ENCODE peak calls at places on chromosome 4, in four cellular contexts. Z is CD4-positive, alpha-beta T cell; L is neural progenitor cell; G is sigmoid colon. H is an unnamed sample.

GRCh38 chr4:166301266-166301665 is 428.2 kb downstream of the TLL1 start:
- DNase-seq in G (no peak), Z (no peak), L (no peak), H (no peak)

GRCh38 chr4:6229095-6229494 is 28.7 kb upstream of the JAKMIP1 start:
- DNase-seq in Z (no peak), L (no peak), G (peak; percentile 30), H (no peak)

GRCh38 chr4:28443786-28444412 is 1583.3 kb downstream of the STIM2 start:
- DNase-seq in G (no peak), Z (no peak), L (no peak), H (no peak)

GRCh38 chr4:2364654-2365053 is 53.8 kb downstream of the ZFYVE28 start:
- DNase-seq in L (no peak), G (peak; percentile 73), Z (peak; percentile 47), H (peak; percentile 20)

GRCh38 chr4:174444390-174444789 is 77.9 kb downstream of the HPGD start:
- DNase-seq in L (no peak), Z (no peak), G (no peak), H (no peak)

GRCh38 chr4:145740796-145741195 is 60.9 kb downstream of the C4orf51 start:
- DNase-seq in L (no peak), G (no peak), Z (no peak), H (no peak)

GRCh38 chr4:89397464-89397863 is 89.9 kb upstream of the GPRIN3 start:
- DNase-seq in L (no peak), Z (no peak), G (no peak), H (no peak)

GRCh38 chr4:76585270-76585669 is 150.2 kb downstream of the SHROOM3 start:
- DNase-seq in G (no peak), Z (no peak), L (peak; percentile 61), H (no peak)

GRCh38 chr4:158859661-158860060 is 90.8 kb downstream of the FNIP2 start:
- DNase-seq in L (no peak), G (no peak), Z (no peak), H (no peak)

GRCh38 chr4:110208419-110208818 is 10.0 kb upstream of the ELOVL6 start:
- DNase-seq in L (no peak), Z (no peak), G (no peak), H (peak; percentile 23)

GRCh38 chr4:19532120-19532848 is 719.4 kb upstream of the SLIT2 start:
- DNase-seq in L (peak; percentile 47), G (no peak), Z (no peak), H (no peak)

GRCh38 chr4:134365852-134366251 is 164.3 kb upstream of the PABPC4L start:
- DNase-seq in L (no peak), G (no peak), Z (no peak), H (no peak)

GRCh38 chr4:41070516-41071281 is 143.6 kb downstream of the APBB2 start:
- DNase-seq in Z (no peak), G (no peak), L (no peak), H (peak; percentile 4)

GRCh38 chr4:56641494-56642051 is 39.5 kb downstream of the HOPX start:
- DNase-seq in Z (no peak), G (no peak), L (no peak), H (no peak)

GRCh38 chr4:43274376-43274775 is 381.9 kb downstream of the GRXCR1 start:
- DNase-seq in L (no peak), Z (no peak), G (no peak), H (no peak)

GRCh38 chr4:187996502-187997177 is 1.1 kb downstream of the ZFP42 start:
- DNase-seq in Z (no peak), G (no peak), L (peak; percentile 69), H (no peak)

GRCh38 chr4:67658302-67658701 is 42.7 kb downstream of the UBA6 start:
- DNase-seq in G (no peak), L (no peak), Z (no peak), H (no peak)

GRCh38 chr4:1012031-1012739 is 759 bp downstream of the FGFRL1 start:
- DNase-seq in Z (peak; percentile 24), G (peak; percentile 78), L (peak; percentile 77), H (peak; percentile 27)

GRCh38 chr4:3399277-3400194 is 42.2 kb upstream of the HGFAC start:
- DNase-seq in L (no peak), G (peak; percentile 28), Z (no peak), H (no peak)

GRCh38 chr4:149790172-149790907 is 25.3 kb downstream of the IQCM start:
- DNase-seq in G (no peak), Z (no peak), L (no peak), H (no peak)

GRCh38 chr4:168794881-168795280 is 215.2 kb downstream of the CBR4 start:
- DNase-seq in G (no peak), Z (no peak), L (no peak), H (no peak)

GRCh38 chr4:168797176-168797575 is 212.9 kb downstream of the CBR4 start:
- DNase-seq in L (no peak), Z (no peak), G (no peak), H (no peak)

GRCh38 chr4:168795346-168795745 is 214.7 kb downstream of the CBR4 start:
- DNase-seq in Z (no peak), G (no peak), L (no peak), H (no peak)

GRCh38 chr4:168797738-168798375 is 212.2 kb downstream of the CBR4 start:
- DNase-seq in Z (no peak), G (no peak), L (no peak), H (no peak)

DNA sequence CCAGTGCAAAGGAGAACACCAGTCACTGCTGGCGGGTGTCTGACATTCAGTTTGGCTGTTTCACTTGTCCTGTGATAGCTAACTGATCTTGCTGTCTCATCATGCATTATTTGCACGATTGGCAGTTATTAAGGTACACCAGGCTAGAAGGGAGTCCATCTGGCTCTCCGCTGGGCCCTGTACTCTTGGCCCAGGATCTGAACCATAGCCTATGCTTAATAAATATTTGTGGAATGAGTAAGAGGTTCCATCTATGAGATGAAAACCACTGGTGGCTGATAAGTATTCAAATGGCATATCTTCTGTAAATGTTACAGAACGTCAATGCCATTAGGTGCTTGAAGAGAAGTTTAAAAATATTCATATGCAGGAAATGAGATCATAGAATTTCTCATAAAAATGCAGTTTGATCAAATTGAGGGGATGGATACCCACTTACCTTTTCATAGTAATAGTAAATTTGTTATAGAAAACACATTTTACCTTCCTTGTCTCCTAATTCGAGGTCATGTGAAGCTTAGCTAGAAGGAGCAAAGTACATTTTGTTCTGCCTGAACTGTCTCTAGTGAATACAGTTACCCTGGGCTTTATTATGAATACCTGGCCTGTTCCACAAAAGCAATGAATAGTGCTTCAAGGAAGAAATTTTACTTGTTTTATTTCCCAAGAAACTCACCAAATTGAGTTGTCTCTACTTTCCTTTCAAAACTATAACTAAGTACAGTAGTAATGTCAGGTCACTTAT is 213.5 kb downstream of the CBR4 start:
- DNase-seq in L (no peak), G (no peak), Z (no peak), H (peak; percentile 87)
- H3K27ac ChIP-seq in L (no peak overlapping the region), G (peak overlapping the region; percentile 57), Z (no peak overlapping the region), H (peak overlapping the region; percentile 45)

GRCh38 chr4:10082047-10082446 is 34.6 kb downstream of the WDR1 start:
- DNase-seq in Z (no peak), L (no peak), G (peak; percentile 47), H (no peak)
- H3K27ac ChIP-seq in Z (peak overlapping the region; percentile 42), L (no peak overlapping the region), G (no peak overlapping the region), H (no peak overlapping the region)

GRCh38 chr4:168631241-168632151 is 134.6 kb downstream of the PALLD start:
- DNase-seq in L (peak; percentile 94), G (peak; percentile 86), Z (no peak), H (peak; percentile 34)
- H3K27ac ChIP-seq in L (peak overlapping the region; percentile 99), G (peak overlapping the region; percentile 83), Z (no peak overlapping the region), H (no peak overlapping the region)

DNA sequence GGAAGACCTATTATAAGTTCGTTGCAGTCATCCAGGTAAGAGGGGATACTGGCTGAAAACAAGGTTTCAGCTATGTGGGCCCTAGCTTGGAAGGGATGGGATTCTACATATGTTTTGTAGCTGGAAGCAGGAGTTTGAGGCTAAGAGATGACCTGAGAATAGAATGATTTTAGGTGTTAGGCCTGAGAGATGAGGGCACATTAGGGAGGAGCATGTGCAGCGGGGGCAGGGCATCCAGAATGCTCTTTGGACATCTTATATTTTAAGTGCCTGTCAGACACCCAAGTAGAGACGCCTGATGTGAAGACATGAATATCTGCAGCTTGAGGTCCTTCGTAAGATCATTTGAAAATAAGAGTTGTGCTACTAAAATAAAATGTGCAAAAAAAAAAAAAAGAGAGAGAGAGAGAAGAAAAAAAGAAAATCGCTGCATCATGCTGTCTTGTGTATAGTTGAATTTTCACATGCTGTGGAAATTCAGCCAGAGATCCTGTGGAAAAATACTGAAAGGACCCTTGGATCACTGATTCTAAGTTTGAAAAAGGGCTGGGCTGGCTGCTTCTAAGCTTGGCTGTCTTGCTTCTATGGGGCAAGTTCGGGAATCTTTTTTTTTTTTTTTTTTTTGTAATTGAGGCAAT is 340.9 kb upstream of the GATB start:
- DNase-seq in Z (no peak), G (no peak), L (no peak), H (no peak)
- H3K27ac ChIP-seq in Z (peak overlapping the region; percentile 86), G (no peak overlapping the region), L (no peak overlapping the region), H (no peak overlapping the region)

GRCh38 chr4:176898791-176899190 is 106.1 kb upstream of the VEGFC start:
- DNase-seq in G (no peak), L (no peak), Z (no peak), H (no peak)
- H3K27ac ChIP-seq in G (no peak overlapping the region), L (no peak overlapping the region), Z (no peak overlapping the region), H (no peak overlapping the region)

DNA sequence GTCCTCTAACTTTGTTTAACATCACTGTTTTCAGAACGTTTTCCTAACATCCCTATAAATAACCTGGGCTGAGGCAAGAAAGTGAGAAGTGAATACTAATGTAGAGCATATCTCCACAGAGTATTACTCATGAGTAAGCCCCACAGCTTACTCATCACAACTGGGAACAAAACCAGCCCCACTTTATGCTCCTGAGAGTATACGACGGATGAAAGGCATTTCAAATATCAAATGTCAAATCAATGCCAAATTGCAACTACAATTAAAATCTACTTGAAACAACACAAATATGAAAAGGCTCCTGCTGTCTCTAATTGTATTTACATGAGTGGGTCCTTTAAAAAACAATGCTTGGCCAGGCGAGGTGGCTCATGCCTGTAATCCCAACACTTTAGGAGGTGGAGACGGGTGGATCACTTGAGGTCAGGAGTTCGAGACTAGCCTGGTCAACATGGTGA is 41.2 kb downstream of the SH3RF1 start:
- DNase-seq in Z (no peak), G (no peak), L (no peak), H (no peak)
- H3K27ac ChIP-seq in Z (no peak overlapping the region), G (peak overlapping the region; percentile 46), L (no peak overlapping the region), H (no peak overlapping the region)

DNA sequence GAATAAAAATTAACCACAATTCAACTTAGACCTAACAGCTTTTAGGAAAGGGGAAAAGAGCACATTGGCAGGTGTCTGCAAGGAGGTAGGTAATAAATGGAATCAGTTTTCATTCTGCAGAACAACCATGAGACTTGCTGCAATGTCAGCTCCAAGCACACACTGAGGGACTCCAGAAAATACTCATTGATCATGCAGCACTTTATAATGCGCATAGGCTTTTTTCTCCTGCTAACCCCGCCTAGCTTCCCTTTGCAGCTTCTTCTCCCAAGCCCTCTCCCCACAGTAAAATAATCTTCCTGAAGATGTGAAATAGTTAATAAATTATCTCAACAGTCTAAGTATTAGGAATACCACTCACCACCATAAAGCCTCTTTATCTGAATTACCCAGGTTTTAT is 36.9 kb downstream of the ANKRD17 start:
- DNase-seq in Z (no peak), L (no peak), G (no peak), H (no peak)
- H3K27ac ChIP-seq in Z (no peak overlapping the region), L (no peak overlapping the region), G (peak overlapping the region; percentile 82), H (no peak overlapping the region)